ENCODE peak calls at places on chromosomes 3 and 15, in nine cellular contexts. W is WTC11; F is heart right ventricle; Q is neural crest cell; S is fibroblast of lung; U is ovary; H is lower lobe of right lung; G is HFFc6; I is CD8-positive, alpha-beta T cell. B is an unnamed sample.

GRCh38 chr15:97683816-97684215 is 276.7 kb upstream of the ARRDC4 start:
- DNase-seq in W (no peak), Q (no peak), I (no peak), G (no peak), S (no peak), F (no peak), H (no peak), U (no peak), B (no peak)

GRCh38 chr15:26126070-26126469 is 262.9 kb upstream of the ATP10A start:
- DNase-seq in W (no peak), H (no peak), G (no peak), U (no peak), Q (no peak), F (no peak), I (no peak), S (no peak), B (no peak)

GRCh38 chr15:75420698-75421097 is 30.8 kb downstream of the SIN3A start:
- DNase-seq in W (no peak), F (no peak), H (no peak), I (no peak), U (no peak), G (no peak), S (peak), Q (no peak), B (no peak)

GRCh38 chr3:33425456-33425855 is 14.7 kb downstream of the UBP1 start:
- DNase-seq in G (no peak), F (no peak), W (no peak), Q (no peak), I (no peak), U (no peak), S (peak), H (no peak), B (no peak)

GRCh38 chr3:59502806-59503205 is 453.0 kb upstream of the CFAP20DC start:
- DNase-seq in Q (no peak), I (no peak), F (no peak), H (no peak), U (no peak), W (no peak), G (peak), S (peak), B (peak)

GRCh38 chr3:71114610-71115009 is 468.9 kb downstream of the FOXP1 start:
- DNase-seq in H (no peak), Q (no peak), S (no peak), I (no peak), G (no peak), F (no peak), W (no peak), U (no peak), B (no peak)

GRCh38 chr3:73549071-73549600 is 75.6 kb downstream of the PDZRN3 start:
- DNase-seq in Q (no peak), G (no peak), W (no peak), U (no peak), H (no peak), S (no peak), F (no peak), I (no peak), B (no peak)

GRCh38 chr3:172846706-172847105 is 96.2 kb downstream of the ECT2 start:
- DNase-seq in S (no peak), I (no peak), U (no peak), Q (no peak), H (no peak), F (no peak), W (no peak), G (no peak), B (no peak)

GRCh38 chr15:61480863-61481262 is 251.8 kb upstream of the RORA start:
- DNase-seq in I (no peak), H (no peak), U (no peak), S (no peak), F (no peak), G (no peak), W (no peak), Q (no peak), B (no peak)

GRCh38 chr3:27607370-27607769 is 114.8 kb downstream of the EOMES start:
- DNase-seq in G (peak), F (no peak), U (no peak), I (no peak), Q (no peak), H (no peak), S (no peak), W (peak), B (no peak)

GRCh38 chr3:154904328-154904727 is 175.8 kb upstream of the MME start:
- DNase-seq in W (no peak), U (no peak), H (no peak), S (peak), G (peak), Q (no peak), I (no peak), F (no peak), B (no peak)

GRCh38 chr15:42352401-42352800 is 6.9 kb upstream of the CAPN3 start:
- DNase-seq in S (no peak), I (no peak), Q (no peak), W (no peak), U (peak), G (no peak), H (no peak), F (no peak), B (no peak)

GRCh38 chr3:5160926-5161858 is 26.3 kb upstream of the EDEM1 start:
- DNase-seq in W (no peak), I (no peak), S (no peak), Q (no peak), H (no peak), F (no peak), U (no peak), G (peak), B (no peak)

GRCh38 chr3:126153695-126154360 is 26.6 kb downstream of the ALDH1L1 start:
- DNase-seq in Q (no peak), S (no peak), W (no peak), G (no peak), U (no peak), I (no peak), H (peak), F (no peak), B (no peak)

GRCh38 chr15:68432665-68433064 is 702 bp upstream of the ITGA11 start:
- DNase-seq in I (no peak), S (no peak), G (no peak), H (no peak), U (peak), W (no peak), F (no peak), Q (no peak), B (no peak)

GRCh38 chr3:121995190-121996137 is 26.6 kb downstream of the ILDR1 start:
- DNase-seq in I (peak), U (no peak), Q (peak), G (peak), S (peak), F (peak), H (peak), W (peak), B (peak)

GRCh38 chr15:54506977-54507524 is 528.8 kb downstream of the UNC13C start:
- DNase-seq in U (no peak), S (no peak), Q (no peak), F (no peak), I (no peak), H (no peak), G (no peak), W (no peak), B (no peak)

GRCh38 chr15:96333194-96334016 is 2.9 kb downstream of the NR2F2 start:
- DNase-seq in W (peak), Q (no peak), H (peak), U (peak), F (no peak), I (no peak), G (no peak), S (peak), B (no peak)
- TF ChIP-seq CTCF in W (no peak), Q (peak), H (no peak), U (no peak), F (no peak), I (no peak), G (no peak), S (no peak), B (no peak)

DNA sequence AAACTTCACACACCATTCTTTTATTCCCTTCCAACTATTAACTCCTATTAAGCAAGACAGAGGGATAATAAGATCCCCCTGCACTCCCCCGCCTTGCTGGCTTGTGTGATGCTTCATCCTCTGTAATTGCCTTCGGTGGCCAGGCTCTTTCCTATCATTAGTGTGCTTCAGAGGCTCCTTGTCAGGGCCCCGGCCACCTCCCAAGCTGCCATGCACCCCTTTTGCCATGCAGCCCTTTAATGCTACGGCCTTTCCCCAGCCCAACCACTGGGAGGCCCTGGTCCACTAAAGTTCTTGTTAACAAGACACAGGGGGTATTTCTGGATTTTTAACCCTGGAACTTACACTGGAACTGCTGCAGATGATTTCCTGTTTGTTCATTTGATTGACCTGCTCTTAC is 175.9 kb upstream of the TOPAZ1 start:
- DNase-seq in U (no peak), F (no peak), H (no peak), W (peak), G (no peak), I (no peak), S (no peak), Q (no peak), B (no peak)
- TF ChIP-seq CTCF in U (no peak), F (no peak), H (no peak), W (no peak), G (peak), I (no peak), S (no peak), Q (no peak), B (no peak)

DNA sequence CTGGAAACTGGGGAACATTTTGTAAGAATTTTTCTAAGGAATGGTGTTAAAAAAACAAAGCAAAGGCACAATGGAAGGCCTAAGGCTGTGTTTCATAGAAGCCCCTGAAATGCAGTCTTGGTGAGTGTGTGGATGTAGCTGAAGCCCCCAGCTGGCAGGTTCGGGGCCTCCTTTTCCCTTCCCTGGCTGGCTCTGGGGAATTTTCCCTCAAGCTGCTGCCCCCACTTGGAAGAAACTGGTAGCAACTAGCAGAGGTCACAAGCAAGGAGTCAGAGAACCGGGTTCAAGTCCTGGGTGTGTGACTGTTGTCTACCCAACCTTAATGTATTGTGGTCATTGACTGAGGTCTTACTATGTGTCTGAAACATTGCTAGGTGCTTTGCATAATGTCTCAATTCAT is 85.3 kb upstream of the MYZAP start:
- DNase-seq in W (peak), I (no peak), S (no peak), G (no peak), F (no peak), U (no peak), H (no peak), Q (no peak), B (no peak)
- TF ChIP-seq CTCF in W (no peak), I (no peak), S (no peak), G (peak), F (no peak), U (no peak), H (no peak), Q (peak), B (peak)

DNA sequence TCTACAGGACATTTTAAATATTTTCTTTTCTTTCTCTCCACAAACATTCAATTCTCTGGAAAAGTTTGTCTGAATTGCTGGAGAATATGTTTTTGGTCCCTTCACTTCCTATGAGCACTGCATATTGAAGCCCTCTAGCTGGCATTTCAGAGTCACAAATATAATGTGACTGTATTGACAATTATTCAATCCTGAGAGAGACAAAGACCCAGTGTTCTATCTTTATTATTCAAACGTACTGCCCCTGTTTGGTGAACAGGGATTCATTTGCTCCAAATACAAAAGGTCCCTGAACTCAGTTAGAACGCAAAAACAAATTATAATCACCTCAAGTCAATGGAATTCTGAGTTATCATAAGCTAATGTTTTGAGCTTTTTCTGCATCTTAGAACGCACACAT is 173.1 kb upstream of the CDIN1 start:
- DNase-seq in F (no peak), Q (no peak), H (no peak), U (no peak), S (no peak), G (no peak), I (no peak), W (no peak), B (no peak)
- TF ChIP-seq CTCF in F (no peak), Q (no peak), H (no peak), U (no peak), S (no peak), G (no peak), I (no peak), W (no peak), B (no peak)

B was measured in AG09319.